ENCODE peak calls at places on chromosome 19, in ten cellular contexts. Q is kidney tubule cell; W is lower leg skin; I is left ventricle myocardium inferior; U is stimulated activated CD4-positive, alpha-beta T cell treated with anti-CD3 and anti-CD28 coated beads, TNF-alpha, amount 100 ng/mL, for 48 hours; G is hypothalamus; N is NCI-H1694 treated with DMSO at 0.1 percent for 48 hours; C is activated T-helper 1 cell treated with anti-CD3 and anti-CD28 coated beads, Interleukin-2, amount 50 U/mL, for 16 hours; P is ELF-1; Y is EL. H is an unnamed sample.

GRCh38 chr19:40190891-40191835 is at the start of gene MAP3K10:
- DNase-seq in Q (peak; percentile 82), W (peak; percentile 34), I (peak; percentile 80), U (peak; percentile 76), G (peak; percentile 61), N (peak; percentile 35), C (peak; percentile 51), P (peak; percentile 57), Y (peak; percentile 68), H (peak; percentile 90)

GRCh38 chr19:40392894-40393517 is 3.0 kb upstream of the HIPK4 start:
- DNase-seq in Q (no peak), W (no peak), I (no peak), U (no peak), G (no peak), N (no peak), C (no peak), P (peak; percentile 57), Y (no peak), H (no peak)

GRCh38 chr19:677201-677600 is 1.0 kb downstream of the FSTL3 start:
- DNase-seq in Q (peak; percentile 95), W (no peak), I (peak; percentile 78), U (no peak), G (no peak), N (no peak), C (no peak), P (peak; percentile 39), Y (peak; percentile 89), H (no peak)

GRCh38 chr19:15337202-15337601 is 4.9 kb upstream of the BRD4 start:
- DNase-seq in Q (peak; percentile 48), W (no peak), I (no peak), U (no peak), G (no peak), N (no peak), C (no peak), P (no peak), Y (peak; percentile 70), H (no peak)

GRCh38 chr19:12293771-12294307 is 844 bp downstream of the ZNF44 start:
- DNase-seq in Q (peak; percentile 97), W (peak; percentile 55), I (peak; percentile 50), U (peak; percentile 10), G (no peak), N (no peak), C (peak; percentile 33), P (peak; percentile 93), Y (peak; percentile 69), H (peak; percentile 47)

GRCh38 chr19:39995794-39996193 is 1.1 kb upstream of the ZNF546 start:
- DNase-seq in Q (no peak), W (no peak), I (no peak), U (no peak), G (no peak), N (no peak), C (no peak), P (no peak), Y (no peak), H (no peak)

GRCh38 chr19:32673573-32673972 is 1.4 kb downstream of the ANKRD27 start:
- DNase-seq in Q (no peak), W (no peak), I (no peak), U (no peak), G (no peak), N (no peak), C (no peak), P (no peak), Y (no peak), H (no peak)

GRCh38 chr19:28883241-28883693 is 329.7 kb downstream of the UQCRFS1 start:
- DNase-seq in Q (peak; percentile 13), W (peak; percentile 15), I (peak; percentile 52), U (no peak), G (peak; percentile 18), N (no peak), C (no peak), P (peak; percentile 63), Y (peak; percentile 24), H (no peak)

GRCh38 chr19:48629599-48630288 is 7.4 kb downstream of the DBP start:
- DNase-seq in Q (no peak), W (no peak), I (peak; percentile 54), U (no peak), G (no peak), N (no peak), C (no peak), P (peak; percentile 98), Y (no peak), H (no peak)

GRCh38 chr19:53355739-53356138 is 9.8 kb upstream of the ZNF525 start:
- DNase-seq in Q (no peak), W (no peak), I (no peak), U (no peak), G (no peak), N (no peak), C (no peak), P (no peak), Y (no peak), H (no peak)

GRCh38 chr19:32268381-32268780 is 77.0 kb upstream of the ZNF507 start:
- DNase-seq in Q (no peak), W (no peak), I (no peak), U (no peak), G (no peak), N (no peak), C (no peak), P (no peak), Y (no peak), H (no peak)

GRCh38 chr19:46295401-46296308 is 1.2 kb upstream of the HIF3A start:
- DNase-seq in Q (no peak), W (no peak), I (no peak), U (no peak), G (no peak), N (peak; percentile 83), C (no peak), P (no peak), Y (no peak), H (no peak)

GRCh38 chr19:6017576-6017975 is 39.6 kb upstream of the RANBP3 start:
- DNase-seq in Q (no peak), W (no peak), I (no peak), U (no peak), G (no peak), N (no peak), C (no peak), P (no peak), Y (no peak), H (no peak)

GRCh38 chr19:57403737-57404537 is 7.0 kb upstream of the ZNF17 start:
- DNase-seq in Q (no peak), W (no peak), I (no peak), U (no peak), G (no peak), N (no peak), C (no peak), P (no peak), Y (no peak), H (no peak)

GRCh38 chr19:5477451-5478215 is 22.4 kb downstream of the ZNRF4 start:
- DNase-seq in Q (no peak), W (no peak), I (no peak), U (no peak), G (no peak), N (no peak), C (no peak), P (no peak), Y (no peak), H (no peak)

GRCh38 chr19:27971869-27972268 is 1241.1 kb downstream of the UQCRFS1 start:
- DNase-seq in Q (no peak), W (no peak), I (no peak), U (no peak), G (no peak), N (no peak), C (no peak), P (no peak), Y (no peak), H (no peak)

GRCh38 chr19:12946092-12946845 is 607 bp downstream of the RAD23A start:
- DNase-seq in Q (peak; percentile 79), W (no peak), I (peak; percentile 62), U (no peak), G (no peak), N (no peak), C (no peak), P (peak; percentile 93), Y (peak; percentile 81), H (peak; percentile 55)

GRCh38 chr19:10602330-10603083 is 15.4 kb upstream of the AP1M2 start:
- DNase-seq in Q (peak; percentile 71), W (peak; percentile 77), I (peak; percentile 89), U (peak; percentile 91), G (peak; percentile 43), N (peak; percentile 19), C (peak; percentile 79), P (peak; percentile 57), Y (peak; percentile 80), H (peak; percentile 92)

GRCh38 chr19:54338521-54338920 is 441 bp downstream of the LILRA4 start:
- DNase-seq in Q (no peak), W (no peak), I (no peak), U (no peak), G (no peak), N (no peak), C (no peak), P (no peak), Y (no peak), H (no peak)

GRCh38 chr19:19068659-19069509 is 5.1 kb downstream of the SLC25A42 start:
- DNase-seq in Q (no peak), W (no peak), I (no peak), U (no peak), G (no peak), N (no peak), C (no peak), P (no peak), Y (no peak), H (no peak)

GRCh38 chr19:35256566-35256965 is 7.8 kb downstream of the LSR start:
- DNase-seq in Q (no peak), W (no peak), I (no peak), U (no peak), G (no peak), N (no peak), C (no peak), P (no peak), Y (no peak), H (no peak)

GRCh38 chr19:5358173-5358800 is 17.7 kb upstream of the PTPRS start:
- DNase-seq in Q (no peak), W (no peak), I (no peak), U (no peak), G (no peak), N (no peak), C (no peak), P (peak; percentile 32), Y (peak; percentile 18), H (no peak)

GRCh38 chr19:18543814-18544475 is 572 bp upstream of the FKBP8 start:
- DNase-seq in Q (peak; percentile 72), W (peak; percentile 41), I (no peak), U (peak; percentile 87), G (no peak), N (no peak), C (peak; percentile 44), P (peak; percentile 86), Y (peak; percentile 78), H (peak; percentile 80)

GRCh38 chr19:12720851-12721655 is 2.7 kb downstream of the TNPO2 start:
- DNase-seq in Q (peak; percentile 7), W (no peak), I (no peak), U (no peak), G (no peak), N (no peak), C (no peak), P (peak; percentile 27), Y (peak; percentile 33), H (no peak)

GRCh38 chr19:12574036-12574435 is 22.8 kb upstream of the ZNF564 start:
- DNase-seq in Q (no peak), W (no peak), I (no peak), U (no peak), G (no peak), N (no peak), C (no peak), P (no peak), Y (no peak), H (no peak)

GRCh38 chr19:29702958-29703320 is 12.1 kb downstream of the C19orf12 start:
- DNase-seq in Q (no peak), W (no peak), I (no peak), U (no peak), G (no peak), N (no peak), C (no peak), P (no peak), Y (no peak), H (no peak)

GRCh38 chr19:15463865-15464371 is 426 bp downstream of the RASAL3 start:
- DNase-seq in Q (no peak), W (no peak), I (no peak), U (peak; percentile 59), G (no peak), N (no peak), C (peak; percentile 69), P (no peak), Y (no peak), H (peak; percentile 73)

GRCh38 chr19:49057636-49058234 is at the start of gene CGB7:
- DNase-seq in Q (peak; percentile 64), W (peak; percentile 67), I (peak; percentile 78), U (peak; percentile 33), G (no peak), N (no peak), C (no peak), P (peak; percentile 81), Y (peak; percentile 84), H (no peak)